ENCODE peak calls at places on chromosomes 7 and 10, in seven cellular contexts. J, V, M, Y, T, Z and H are unnamed samples.

GRCh38 chr10:57015595-57016303 is 654.7 kb upstream of the ZWINT start:
- DNase-seq in T (no peak), Z (no peak), M (no peak), V (no peak), J (no peak), Y (no peak), H (no peak)

GRCh38 chr10:32132357-32132756 is 76.1 kb upstream of the KIF5B start:
- DNase-seq in T (no peak), J (no peak), Y (no peak), M (no peak), Z (no peak), V (no peak), H (no peak)

GRCh38 chr7:6093375-6093774 is 62.2 kb downstream of the ANKRD61 start:
- DNase-seq in M (no peak), J (no peak), Y (no peak), T (no peak), Z (no peak), V (no peak), H (no peak)

GRCh38 chr10:103584216-103585010 is 90.9 kb downstream of the NEURL1 start:
- DNase-seq in V (no peak), T (peak; percentile 38), Z (no peak), Y (no peak), M (no peak), J (no peak), H (peak; percentile 52)

GRCh38 chr10:79562135-79562756 is 2.0 kb upstream of the SFTPA2 start:
- DNase-seq in V (peak; percentile 49), T (peak; percentile 68), Z (peak; percentile 79), J (peak; percentile 61), Y (peak; percentile 26), M (peak; percentile 66), H (peak; percentile 33)

GRCh38 chr10:12042409-12042796 is 206 bp downstream of the UPF2 start:
- DNase-seq in Y (no peak), Z (peak; percentile 59), T (peak; percentile 31), V (no peak), J (no peak), M (no peak), H (peak; percentile 61)

GRCh38 chr10:17247210-17247609 is 19.2 kb downstream of the VIM start:
- DNase-seq in V (no peak), J (no peak), Z (no peak), M (no peak), T (no peak), Y (no peak), H (no peak)

GRCh38 chr10:129764011-129764900 is 199.8 kb downstream of the EBF3 start:
- DNase-seq in T (no peak), Y (no peak), J (no peak), Z (no peak), M (no peak), V (no peak), H (no peak)

GRCh38 chr7:51366930-51367613 is 50.5 kb upstream of the COBL start:
- DNase-seq in J (peak; percentile 56), T (peak; percentile 64), Y (peak; percentile 18), Z (peak; percentile 86), V (peak; percentile 44), M (peak; percentile 36), H (peak; percentile 4)

GRCh38 chr7:47485640-47486435 is 96.1 kb downstream of the TNS3 start:
- DNase-seq in M (peak; percentile 86), J (no peak), Y (no peak), Z (peak; percentile 72), T (no peak), V (no peak), H (no peak)

GRCh38 chr10:25483999-25484398 is 309.2 kb downstream of the GPR158 start:
- DNase-seq in M (no peak), T (no peak), Y (no peak), V (no peak), J (no peak), Z (no peak), H (no peak)

GRCh38 chr10:9625266-9625776 is 1392.4 kb upstream of the CELF2 start:
- DNase-seq in V (peak; percentile 39), M (no peak), J (no peak), Y (peak; percentile 33), Z (no peak), T (no peak), H (peak; percentile 26)

GRCh38 chr10:75291800-75292199 is 56.0 kb upstream of the COMTD1 start:
- DNase-seq in V (no peak), T (no peak), Z (no peak), M (no peak), Y (no peak), J (no peak), H (no peak)

GRCh38 chr10:75286901-75287300 is 51.1 kb upstream of the COMTD1 start:
- DNase-seq in V (no peak), T (no peak), J (no peak), M (no peak), Y (no peak), Z (no peak), H (no peak)

GRCh38 chr10:75287697-75288096 is 51.9 kb upstream of the COMTD1 start:
- DNase-seq in J (no peak), Z (no peak), T (no peak), V (no peak), M (no peak), Y (no peak), H (no peak)

GRCh38 chr10:75284097-75284485 is 48.3 kb upstream of the COMTD1 start:
- DNase-seq in V (no peak), J (no peak), M (no peak), Z (peak; percentile 39), T (no peak), Y (no peak), H (no peak)

GRCh38 chr10:75288140-75288711 is 52.5 kb upstream of the COMTD1 start:
- DNase-seq in Z (no peak), J (no peak), T (no peak), V (no peak), Y (no peak), M (no peak), H (no peak)
- TF ChIP-seq CTCF in Z (no peak), J (no peak), T (no peak), V (no peak), Y (no peak), M (no peak), H (no peak)

GRCh38 chr10:4848341-4849041 is 22.5 kb downstream of the AKR1E2 start:
- DNase-seq in V (no peak), Z (no peak), M (no peak), Y (no peak), T (peak; percentile 21), J (no peak), H (no peak)

GRCh38 chr10:4849042-4849402 is 23.0 kb downstream of the AKR1E2 start:
- DNase-seq in T (no peak), V (no peak), M (no peak), Z (no peak), Y (no peak), J (no peak), H (no peak)

GRCh38 chr10:4850400-4850799 is 24.4 kb downstream of the AKR1E2 start:
- DNase-seq in M (no peak), Y (peak; percentile 23), Z (no peak), T (no peak), V (no peak), J (no peak), H (no peak)

GRCh38 chr10:4851176-4851575 is 25.2 kb downstream of the AKR1E2 start:
- DNase-seq in V (no peak), T (no peak), M (no peak), Z (no peak), Y (no peak), J (no peak), H (no peak)

GRCh38 chr10:4849555-4850242 is 23.7 kb downstream of the AKR1E2 start:
- DNase-seq in Y (peak; percentile 88), J (peak; percentile 99), T (peak; percentile 98), V (peak; percentile 97), M (peak; percentile 86), Z (peak; percentile 96), H (peak; percentile 97)
- H3K4me3 ChIP-seq in Y (no peak overlapping the region), J (no peak overlapping the region), T (no peak overlapping the region), V (no peak overlapping the region), M (no peak overlapping the region), Z (no peak overlapping the region), H (no peak overlapping the region)

GRCh38 chr7:98872328-98872924 is 2.6 kb upstream of the TMEM130 start:
- DNase-seq in J (peak; percentile 36), V (no peak), M (no peak), Y (no peak), Z (no peak), T (no peak), H (no peak)
- TF ChIP-seq CTCF in J (peak; percentile 24), V (peak; percentile 35), M (no peak), Y (peak; percentile 23), Z (peak; percentile 16), T (peak; percentile 4), H (no peak)

GRCh38 chr10:133400624-133401424 is 6.9 kb downstream of the MTG1 start:
- DNase-seq in T (no peak), J (no peak), Z (no peak), Y (no peak), M (no peak), V (no peak), H (no peak)

GRCh38 chr10:133401981-133402725 is 8.2 kb downstream of the MTG1 start:
- DNase-seq in Y (no peak), J (no peak), V (no peak), T (no peak), M (no peak), Z (no peak), H (no peak)

GRCh38 chr10:133403359-133403758 is 9.4 kb downstream of the MTG1 start:
- DNase-seq in Y (no peak), J (no peak), T (no peak), Z (no peak), M (no peak), V (no peak), H (no peak)

GRCh38 chr10:133399123-133399601 is 5.2 kb downstream of the MTG1 start:
- DNase-seq in Z (no peak), T (no peak), J (no peak), V (no peak), M (no peak), Y (no peak), H (no peak)

DNA sequence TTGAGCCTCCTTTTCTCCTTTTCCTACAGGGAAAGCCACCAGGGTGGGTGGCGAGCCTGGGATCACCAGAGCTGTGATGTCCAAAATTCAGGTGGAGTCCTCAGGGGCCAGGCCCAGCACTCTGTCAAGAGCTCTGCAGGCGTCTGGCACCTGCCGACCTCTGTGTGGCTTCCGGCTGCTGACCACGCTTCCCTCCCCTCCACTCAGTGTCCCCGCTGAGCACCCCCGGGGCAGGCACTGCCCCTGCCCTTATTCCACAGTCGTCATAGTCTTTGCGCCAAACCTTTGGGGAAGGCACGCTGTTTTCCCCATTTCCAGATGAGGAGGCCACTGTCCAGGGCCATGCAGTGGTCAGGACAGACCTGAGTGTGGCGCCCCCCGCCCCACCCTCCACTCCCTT is 7.5 kb downstream of the MTG1 start:
- DNase-seq in J (no peak), T (no peak), M (no peak), Y (no peak), V (no peak), Z (no peak), H (no peak)
- H3K4me3 ChIP-seq in J (no peak overlapping the region), T (no peak overlapping the region), M (no peak overlapping the region), Y (no peak overlapping the region), V (no peak overlapping the region), Z (no peak overlapping the region), H (no peak overlapping the region)

GRCh38 chr10:110192552-110192951 is 14.9 kb upstream of the MXI1 start:
- DNase-seq in Y (no peak), M (no peak), V (no peak), Z (no peak), T (peak; percentile 17), J (peak; percentile 11), H (no peak)
- TF ChIP-seq CTCF in Y (no peak), M (no peak), V (no peak), Z (no peak), T (peak; percentile 13), J (no peak), H (no peak)